ENCODE peak calls at places on chromosome 22, in seven cellular contexts. Y, F, P, L, Q, D and M are unnamed samples.

GRCh38 chr22:23272371-23272770 is 92.1 kb downstream of the BCR start:
- DNase-seq in Y (no peak), F (no peak), P (no peak), L (no peak), Q (no peak), D (no peak), M (no peak)

GRCh38 chr22:29152045-29152380 is 53.7 kb upstream of the EMID1 start:
- DNase-seq in Y (no peak), F (no peak), P (no peak), L (no peak), Q (no peak), D (no peak), M (no peak)

GRCh38 chr22:34111210-34111824 is 191.0 kb upstream of the LARGE1 start:
- DNase-seq in Y (no peak), F (peak; percentile 1), P (peak; percentile 57), L (no peak), Q (peak; percentile 13), D (no peak), M (no peak)

GRCh38 chr22:25174888-25175411 is 24.7 kb upstream of the CRYBB3 start:
- DNase-seq in Y (no peak), F (no peak), P (no peak), L (no peak), Q (no peak), D (no peak), M (no peak)

GRCh38 chr22:44181912-44182590 is 1.3 kb downstream of the PARVG start:
- DNase-seq in Y (no peak), F (no peak), P (peak; percentile 51), L (no peak), Q (no peak), D (peak; percentile 71), M (no peak)

GRCh38 chr22:39530692-39531331 is 1.7 kb downstream of the RPS19BP1 start:
- DNase-seq in Y (peak; percentile 24), F (no peak), P (peak; percentile 67), L (no peak), Q (peak; percentile 66), D (no peak), M (peak; percentile 62)

GRCh38 chr22:42743501-42743991 is 22.9 kb upstream of the A4GALT start:
- DNase-seq in Y (no peak), F (peak; percentile 20), P (no peak), L (no peak), Q (no peak), D (no peak), M (no peak)

GRCh38 chr22:46801826-46802607 is 39.6 kb downstream of the TBC1D22A start:
- DNase-seq in Y (no peak), F (no peak), P (no peak), L (no peak), Q (no peak), D (no peak), M (no peak)

GRCh38 chr22:41831828-41832552 is 915 bp upstream of the SREBF2 start:
- DNase-seq in Y (no peak), F (no peak), P (peak; percentile 36), L (no peak), Q (peak; percentile 33), D (no peak), M (peak; percentile 41)

GRCh38 chr22:34333285-34333684 is 413.0 kb upstream of the LARGE1 start:
- DNase-seq in Y (no peak), F (no peak), P (no peak), L (no peak), Q (no peak), D (no peak), M (no peak)

GRCh38 chr22:47634342-47634741 is 871.9 kb downstream of the TBC1D22A start:
- DNase-seq in Y (no peak), F (no peak), P (no peak), L (no peak), Q (no peak), D (no peak), M (no peak)

GRCh38 chr22:32539631-32540449 is 65.2 kb downstream of the FBXO7 start:
- DNase-seq in Y (no peak), F (peak; percentile 58), P (peak; percentile 36), L (no peak), Q (no peak), D (no peak), M (peak; percentile 86)

GRCh38 chr22:30128511-30128910 is 48.2 kb downstream of the HORMAD2 start:
- DNase-seq in Y (no peak), F (no peak), P (no peak), L (no peak), Q (no peak), D (no peak), M (no peak)

GRCh38 chr22:39180566-39180965 is 28.1 kb upstream of the CBX7 start:
- DNase-seq in Y (peak; percentile 16), F (no peak), P (no peak), L (no peak), Q (no peak), D (no peak), M (no peak)

GRCh38 chr22:39422101-39422500 is 22.5 kb downstream of the TAB1 start:
- DNase-seq in Y (no peak), F (no peak), P (no peak), L (no peak), Q (no peak), D (no peak), M (peak; percentile 9)

GRCh38 chr22:40499187-40499753 is 128.9 kb downstream of the SGSM3 start:
- DNase-seq in Y (no peak), F (peak; percentile 92), P (peak; percentile 72), L (peak; percentile 66), Q (no peak), D (no peak), M (peak; percentile 77)

GRCh38 chr22:44454113-44454769 is 43.8 kb downstream of the RTL6 start:
- DNase-seq in Y (no peak), F (no peak), P (peak; percentile 53), L (no peak), Q (no peak), D (no peak), M (peak; percentile 55)

GRCh38 chr22:25051983-25052710 is 99.6 kb downstream of the KIAA1671 start:
- DNase-seq in Y (no peak), F (no peak), P (no peak), L (no peak), Q (no peak), D (no peak), M (no peak)

GRCh38 chr22:26501996-26502395 is 10.3 kb downstream of the TFIP11 start:
- DNase-seq in Y (no peak), F (no peak), P (no peak), L (no peak), Q (no peak), D (no peak), M (no peak)

GRCh38 chr22:38419864-38420172 is 35.2 kb downstream of the KCNJ4 start:
- DNase-seq in Y (no peak), F (no peak), P (no peak), L (no peak), Q (no peak), D (no peak), M (no peak)

GRCh38 chr22:40509401-40510134 is 127.0 kb downstream of the MRTFA start:
- DNase-seq in Y (no peak), F (no peak), P (no peak), L (no peak), Q (peak; percentile 37), D (no peak), M (peak; percentile 76)

GRCh38 chr22:44162960-44163359 is 17.8 kb upstream of the PARVG start:
- DNase-seq in Y (no peak), F (no peak), P (no peak), L (no peak), Q (no peak), D (no peak), M (no peak)

GRCh38 chr22:40094449-40094848 is 83.3 kb upstream of the TNRC6B start:
- DNase-seq in Y (no peak), F (no peak), P (peak; percentile 16), L (no peak), Q (no peak), D (no peak), M (no peak)

GRCh38 chr22:47375621-47376321 is 613.3 kb downstream of the TBC1D22A start:
- DNase-seq in Y (no peak), F (no peak), P (no peak), L (no peak), Q (no peak), D (no peak), M (no peak)

GRCh38 chr22:29072193-29072978 is 449 bp upstream of the KREMEN1 start:
- DNase-seq in Y (peak; percentile 44), F (peak; percentile 28), P (peak; percentile 86), L (no peak), Q (peak; percentile 72), D (peak; percentile 88), M (peak; percentile 63)

GRCh38 chr22:43363580-43364435 is 20.6 kb upstream of the SCUBE1 start:
- DNase-seq in Y (no peak), F (no peak), P (no peak), L (no peak), Q (no peak), D (no peak), M (no peak)

GRCh38 chr22:27518583-27519437 is 282.7 kb downstream of the MN1 start:
- DNase-seq in Y (no peak), F (no peak), P (no peak), L (no peak), Q (no peak), D (no peak), M (no peak)

GRCh38 chr22:37396488-37397084 is 30.7 kb downstream of the ELFN2 start:
- DNase-seq in Y (no peak), F (no peak), P (no peak), L (no peak), Q (no peak), D (no peak), M (no peak)

GRCh38 chr22:41782316-41782715 is 18.2 kb upstream of the CCDC134 start:
- DNase-seq in Y (no peak), F (no peak), P (no peak), L (no peak), Q (no peak), D (peak; percentile 57), M (no peak)

GRCh38 chr22:30325065-30325720 is 1.5 kb downstream of the TBC1D10A start:
- DNase-seq in Y (no peak), F (peak; percentile 89), P (no peak), L (no peak), Q (no peak), D (no peak), M (no peak)

GRCh38 chr22:37303821-37304274 is 21.5 kb downstream of the CYTH4 start:
- DNase-seq in Y (no peak), F (peak; percentile 79), P (no peak), L (peak; percentile 23), Q (no peak), D (peak; percentile 80), M (peak; percentile 97)

GRCh38 chr22:46057206-46057605 is 80.2 kb upstream of the WNT7B start:
- DNase-seq in Y (no peak), F (peak; percentile 15), P (no peak), L (no peak), Q (peak; percentile 42), D (no peak), M (no peak)

GRCh38 chr22:39997939-39998726 is 3.4 kb downstream of the FAM83F start:
- DNase-seq in Y (no peak), F (peak; percentile 46), P (no peak), L (no peak), Q (no peak), D (no peak), M (no peak)

GRCh38 chr22:49240472-49240871 is 587.2 kb downstream of the BRD1 start:
- DNase-seq in Y (no peak), F (no peak), P (no peak), L (no peak), Q (no peak), D (peak; percentile 40), M (no peak)

GRCh38 chr22:38172489-38173155 is 9.0 kb downstream of the PLA2G6 start:
- DNase-seq in Y (no peak), F (peak; percentile 44), P (no peak), L (no peak), Q (peak; percentile 79), D (peak; percentile 67), M (no peak)